ENCODE peak calls at places on chromosomes 6 and 20, in nine cellular contexts. O is hepatic stellate cell; Y is fibroblast of lung; U is T-helper 2 cell; R is effector memory CD4-positive, alpha-beta T cell; W is T-cell; M is anterior cingulate cortex; Q is right cardiac atrium; A is RWPE1. Z is an unnamed sample.

GRCh38 chr20:25571817-25572216 is 13.5 kb downstream of the NINL start:
- DNase-seq in O (no peak), Y (no peak), U (no peak), R (no peak), W (no peak), M (no peak), Q (no peak), A (no peak), Z (no peak)

GRCh38 chr20:33267691-33268090 is 15.3 kb upstream of the BPIFB1 start:
- DNase-seq in O (no peak), Y (no peak), U (no peak), R (no peak), W (no peak), M (no peak), Q (no peak), A (no peak), Z (no peak)

GRCh38 chr6:7052441-7052936 is 55.3 kb upstream of the RREB1 start:
- DNase-seq in O (peak), Y (peak), U (no peak), R (peak), W (no peak), M (no peak), Q (peak), A (no peak), Z (peak)

GRCh38 chr6:7110092-7110792 is 2.5 kb downstream of the RREB1 start:
- DNase-seq in O (no peak), Y (no peak), U (no peak), R (no peak), W (no peak), M (no peak), Q (no peak), A (no peak), Z (no peak)

GRCh38 chr6:103819509-103819908 is 1040.2 kb downstream of the HACE1 start:
- DNase-seq in O (no peak), Y (no peak), U (no peak), R (no peak), W (no peak), M (no peak), Q (no peak), A (no peak), Z (no peak)

GRCh38 chr6:106360410-106360988 is at the start of gene CRYBG1:
- DNase-seq in O (peak), Y (no peak), U (peak), R (peak), W (peak), M (no peak), Q (peak), A (peak), Z (peak)

GRCh38 chr6:37569317-37569716 is 69.6 kb upstream of the CCDC167 start:
- DNase-seq in O (no peak), Y (no peak), U (no peak), R (no peak), W (no peak), M (no peak), Q (no peak), A (no peak), Z (no peak)

GRCh38 chr6:19311786-19312185 is 525.4 kb upstream of the ID4 start:
- DNase-seq in O (no peak), Y (no peak), U (no peak), R (no peak), W (no peak), M (no peak), Q (no peak), A (no peak), Z (no peak)

GRCh38 chr6:135299256-135299655 is 118.1 kb downstream of the MYB start:
- DNase-seq in O (peak), Y (peak), U (no peak), R (no peak), W (no peak), M (no peak), Q (no peak), A (no peak), Z (no peak)

GRCh38 chr6:41216616-41217015 is 11.5 kb upstream of the TREML4 start:
- DNase-seq in O (no peak), Y (no peak), U (no peak), R (no peak), W (no peak), M (no peak), Q (no peak), A (no peak), Z (no peak)

GRCh38 chr6:158554611-158555361 is 5.1 kb upstream of the TMEM181 start:
- DNase-seq in O (no peak), Y (no peak), U (no peak), R (no peak), W (no peak), M (no peak), Q (no peak), A (no peak), Z (no peak)

GRCh38 chr20:53574819-53575218 is 18.8 kb downstream of the ZNF217 start:
- DNase-seq in O (no peak), Y (no peak), U (no peak), R (no peak), W (no peak), M (no peak), Q (no peak), A (no peak), Z (no peak)

GRCh38 chr20:47949230-47949629 is 163.9 kb upstream of the SULF2 start:
- DNase-seq in O (no peak), Y (peak), U (no peak), R (no peak), W (no peak), M (no peak), Q (no peak), A (no peak), Z (no peak)

GRCh38 chr6:37168809-37169457 is 1.0 kb upstream of the PIM1 start:
- DNase-seq in O (peak), Y (no peak), U (no peak), R (no peak), W (no peak), M (no peak), Q (peak), A (peak), Z (no peak)

GRCh38 chr20:49400410-49400809 is 82.1 kb downstream of the KCNB1 start:
- DNase-seq in O (no peak), Y (peak), U (no peak), R (no peak), W (no peak), M (no peak), Q (peak), A (no peak), Z (no peak)

GRCh38 chr20:51385941-51386530 is 156.5 kb downstream of the NFATC2 start:
- DNase-seq in O (peak), Y (peak), U (no peak), R (no peak), W (no peak), M (no peak), Q (no peak), A (peak), Z (peak)

GRCh38 chr20:44601801-44602204 is 19.4 kb downstream of the PKIG start:
- DNase-seq in O (peak), Y (peak), U (no peak), R (no peak), W (no peak), M (no peak), Q (peak), A (no peak), Z (no peak)

GRCh38 chr6:33790910-33791309 is 2.0 kb upstream of the LEMD2 start:
- DNase-seq in O (no peak), Y (no peak), U (no peak), R (no peak), W (no peak), M (no peak), Q (no peak), A (no peak), Z (no peak)

GRCh38 chr6:130775421-130776012 is 51.7 kb upstream of the SMLR1 start:
- DNase-seq in O (no peak), Y (peak), U (no peak), R (no peak), W (no peak), M (no peak), Q (no peak), A (no peak), Z (no peak)

GRCh38 chr6:11580686-11581085 is 43.1 kb downstream of the TMEM170B start:
- DNase-seq in O (no peak), Y (no peak), U (no peak), R (no peak), W (no peak), M (no peak), Q (no peak), A (no peak), Z (no peak)

GRCh38 chr6:41653642-41654432 is 15.6 kb downstream of the MDFI start:
- DNase-seq in O (no peak), Y (no peak), U (no peak), R (no peak), W (no peak), M (no peak), Q (no peak), A (no peak), Z (no peak)

GRCh38 chr6:92352130-92352529 is 1067.2 kb downstream of the EPHA7 start:
- DNase-seq in O (no peak), Y (no peak), U (no peak), R (no peak), W (no peak), M (no peak), Q (no peak), A (no peak), Z (no peak)

GRCh38 chr20:45704969-45705637 is at the start of gene WFDC10B:
- DNase-seq in O (no peak), Y (no peak), U (no peak), R (no peak), W (no peak), M (no peak), Q (no peak), A (no peak), Z (no peak)

GRCh38 chr6:38172739-38173415 is 353.4 kb downstream of the ZFAND3 start:
- DNase-seq in O (no peak), Y (no peak), U (no peak), R (no peak), W (no peak), M (no peak), Q (no peak), A (no peak), Z (no peak)

GRCh38 chr20:58402305-58402704 is 13.3 kb downstream of the VAPB start:
- DNase-seq in O (no peak), Y (no peak), U (no peak), R (no peak), W (no peak), M (no peak), Q (no peak), A (peak), Z (no peak)

GRCh38 chr6:45714795-45715507 is 300.7 kb downstream of the CLIC5 start:
- DNase-seq in O (peak), Y (peak), U (no peak), R (peak), W (peak), M (no peak), Q (no peak), A (peak), Z (peak)

GRCh38 chr6:116447496-116448011 is 13.6 kb upstream of the CALHM6 start:
- DNase-seq in O (peak), Y (peak), U (no peak), R (no peak), W (no peak), M (no peak), Q (peak), A (no peak), Z (peak)

GRCh38 chr6:87139236-87139635 is 16.1 kb upstream of the ZNF292 start:
- DNase-seq in O (peak), Y (peak), U (no peak), R (no peak), W (peak), M (no peak), Q (no peak), A (peak), Z (peak)

GRCh38 chr6:109453594-109454482 is 1.7 kb downstream of the MICAL1 start:
- DNase-seq in O (peak), Y (no peak), U (no peak), R (no peak), W (no peak), M (no peak), Q (peak), A (no peak), Z (no peak)

GRCh38 chr6:7615611-7616383 is 25.8 kb downstream of the SNRNP48 start:
- DNase-seq in O (peak), Y (peak), U (no peak), R (no peak), W (peak), M (no peak), Q (no peak), A (peak), Z (peak)

GRCh38 chr6:35485402-35485877 is 11.4 kb downstream of the TEAD3 start:
- DNase-seq in O (peak), Y (peak), U (no peak), R (no peak), W (no peak), M (no peak), Q (peak), A (peak), Z (peak)

GRCh38 chr6:6631053-6631452 is 42.5 kb downstream of the LY86 start:
- DNase-seq in O (no peak), Y (no peak), U (no peak), R (no peak), W (no peak), M (no peak), Q (no peak), A (no peak), Z (no peak)

Z was measured in ACHN.